ENCODE peak calls at places on chromosomes 7 and 10, in seven cellular contexts. One of them, this sample, is unnamed.

GRCh38 chr10:86366033-86366901 is at the start of gene GRID1:
- DNase-seq in Calu3: peak
- DNase-seq in cardiac fibroblast: peak
- DNase-seq in astrocyte of the cerebellum: no peak
- DNase-seq in CD8-positive, alpha-beta memory T cell: no peak
- DNase-seq in A549: no peak
- DNase-seq in AG20443: peak
- DNase-seq in this sample: no peak

GRCh38 chr10:12909182-12909835 is 92.2 kb downstream of the CCDC3 start:
- DNase-seq in Calu3: no peak
- DNase-seq in astrocyte of the cerebellum: no peak
- DNase-seq in A549: no peak
- DNase-seq in CD8-positive, alpha-beta memory T cell: no peak
- DNase-seq in AG20443: no peak
- DNase-seq in cardiac fibroblast: no peak
- DNase-seq in this sample: no peak

GRCh38 chr7:124322561-124322960 is 289.7 kb upstream of the TMEM229A start:
- DNase-seq in CD8-positive, alpha-beta memory T cell: no peak
- DNase-seq in A549: no peak
- DNase-seq in Calu3: no peak
- DNase-seq in cardiac fibroblast: no peak
- DNase-seq in astrocyte of the cerebellum: no peak
- DNase-seq in AG20443: no peak
- DNase-seq in this sample: no peak

GRCh38 chr10:14329609-14330246 is 996 bp downstream of the FRMD4A start:
- DNase-seq in CD8-positive, alpha-beta memory T cell: no peak
- DNase-seq in AG20443: no peak
- DNase-seq in Calu3: no peak
- DNase-seq in cardiac fibroblast: no peak
- DNase-seq in A549: no peak
- DNase-seq in astrocyte of the cerebellum: no peak
- DNase-seq in this sample: no peak

GRCh38 chr7:122212754-122213153 is 68.7 kb upstream of the AASS start:
- DNase-seq in A549: no peak
- DNase-seq in cardiac fibroblast: no peak
- DNase-seq in astrocyte of the cerebellum: no peak
- DNase-seq in CD8-positive, alpha-beta memory T cell: no peak
- DNase-seq in AG20443: no peak
- DNase-seq in Calu3: no peak
- DNase-seq in this sample: no peak

GRCh38 chr10:95880704-95881103 is 27.1 kb upstream of the CC2D2B start:
- DNase-seq in CD8-positive, alpha-beta memory T cell: no peak
- DNase-seq in Calu3: no peak
- DNase-seq in cardiac fibroblast: no peak
- DNase-seq in AG20443: no peak
- DNase-seq in astrocyte of the cerebellum: no peak
- DNase-seq in A549: no peak
- DNase-seq in this sample: no peak

GRCh38 chr7:157513682-157514081 is 176.9 kb downstream of the DNAJB6 start:
- DNase-seq in Calu3: no peak
- DNase-seq in astrocyte of the cerebellum: no peak
- DNase-seq in cardiac fibroblast: no peak
- DNase-seq in CD8-positive, alpha-beta memory T cell: no peak
- DNase-seq in AG20443: no peak
- DNase-seq in A549: no peak
- DNase-seq in this sample: no peak

GRCh38 chr7:117808273-117808868 is 64.9 kb downstream of the CTTNBP2 start:
- DNase-seq in CD8-positive, alpha-beta memory T cell: no peak
- DNase-seq in AG20443: no peak
- DNase-seq in A549: no peak
- DNase-seq in Calu3: no peak
- DNase-seq in cardiac fibroblast: no peak
- DNase-seq in astrocyte of the cerebellum: peak
- DNase-seq in this sample: no peak

GRCh38 chr7:107051376-107051775 is 6.9 kb downstream of the PRKAR2B start:
- DNase-seq in CD8-positive, alpha-beta memory T cell: no peak
- DNase-seq in cardiac fibroblast: no peak
- DNase-seq in astrocyte of the cerebellum: no peak
- DNase-seq in A549: no peak
- DNase-seq in Calu3: no peak
- DNase-seq in AG20443: peak
- DNase-seq in this sample: no peak

GRCh38 chr7:156773966-156774365 is 119.0 kb downstream of the LMBR1 start:
- DNase-seq in AG20443: no peak
- DNase-seq in astrocyte of the cerebellum: peak
- DNase-seq in A549: no peak
- DNase-seq in CD8-positive, alpha-beta memory T cell: no peak
- DNase-seq in cardiac fibroblast: no peak
- DNase-seq in Calu3: no peak
- DNase-seq in this sample: no peak

GRCh38 chr7:42197391-42197790 is 39.6 kb downstream of the GLI3 start:
- DNase-seq in astrocyte of the cerebellum: no peak
- DNase-seq in CD8-positive, alpha-beta memory T cell: no peak
- DNase-seq in A549: no peak
- DNase-seq in Calu3: no peak
- DNase-seq in AG20443: no peak
- DNase-seq in cardiac fibroblast: no peak
- DNase-seq in this sample: peak

GRCh38 chr7:1812693-1813393 is 142.8 kb downstream of the ELFN1 start:
- DNase-seq in Calu3: no peak
- DNase-seq in AG20443: no peak
- DNase-seq in A549: no peak
- DNase-seq in cardiac fibroblast: no peak
- DNase-seq in astrocyte of the cerebellum: no peak
- DNase-seq in CD8-positive, alpha-beta memory T cell: no peak
- DNase-seq in this sample: no peak

GRCh38 chr7:28890137-28890536 is 68.0 kb downstream of the TRIL start:
- DNase-seq in Calu3: peak
- DNase-seq in AG20443: no peak
- DNase-seq in A549: no peak
- DNase-seq in astrocyte of the cerebellum: no peak
- DNase-seq in cardiac fibroblast: no peak
- DNase-seq in CD8-positive, alpha-beta memory T cell: no peak
- DNase-seq in this sample: no peak

This sample was measured in kidney epithelial cell.